ENCODE peak calls at places on chromosomes 2 and 18, in six cellular contexts. T, Y, J, A, V and Z are unnamed samples.

GRCh38 chr2:219530048-219530963 is 13.3 kb downstream of the CHPF start:
- DNase-seq in Y (peak; percentile 88), T (peak; percentile 84), V (peak; percentile 74), A (peak; percentile 88), J (peak; percentile 83), Z (peak; percentile 96)

GRCh38 chr2:235803028-235803427 is 309.2 kb downstream of the AGAP1 start:
- DNase-seq in A (no peak), V (no peak), Y (no peak), J (no peak), T (no peak), Z (no peak)

GRCh38 chr2:166468124-166469024 is 25.7 kb downstream of the SCN7A start:
- DNase-seq in J (no peak), Y (no peak), V (no peak), A (no peak), T (no peak), Z (no peak)

GRCh38 chr2:223084873-223085272 is 32.9 kb downstream of the KCNE4 start:
- DNase-seq in J (no peak), V (peak; percentile 32), Y (no peak), T (no peak), A (no peak), Z (no peak)

GRCh38 chr2:15262792-15263191 is 298.3 kb downstream of the NBAS start:
- DNase-seq in Y (no peak), J (no peak), A (no peak), T (no peak), V (no peak), Z (no peak)

GRCh38 chr2:36539631-36540030 is 58.3 kb downstream of the FEZ2 start:
- DNase-seq in V (no peak), T (no peak), J (no peak), Y (no peak), A (no peak), Z (no peak)

GRCh38 chr2:66578853-66579158 is 143.9 kb downstream of the MEIS1 start:
- DNase-seq in J (no peak), V (no peak), T (no peak), A (no peak), Y (no peak), Z (no peak)

GRCh38 chr2:154092571-154092970 is 220.8 kb downstream of the GALNT13 start:
- DNase-seq in V (no peak), T (no peak), J (no peak), A (no peak), Y (no peak), Z (no peak)

GRCh38 chr18:77559274-77559910 is 309.7 kb downstream of the GALR1 start:
- DNase-seq in A (no peak), T (no peak), Y (no peak), J (no peak), V (no peak), Z (no peak)

GRCh38 chr2:215423928-215424540 is 11.8 kb downstream of the FN1 start:
- DNase-seq in T (no peak), J (no peak), Y (no peak), V (no peak), A (no peak), Z (no peak)

GRCh38 chr18:23226386-23226785 is 91.1 kb downstream of the CABLES1 start:
- DNase-seq in T (no peak), V (no peak), A (no peak), J (no peak), Y (no peak), Z (no peak)

GRCh38 chr2:152098033-152098797 is 629 bp downstream of the CACNB4 start:
- DNase-seq in T (no peak), J (peak; percentile 38), V (no peak), A (peak; percentile 46), Y (peak; percentile 24), Z (no peak)

GRCh38 chr2:120410487-120410886 is 64.6 kb downstream of the INHBB start:
- DNase-seq in J (no peak), Y (no peak), V (no peak), A (no peak), T (no peak), Z (no peak)

GRCh38 chr2:241739651-241740050 is 5.2 kb downstream of the D2HGDH start:
- DNase-seq in V (no peak), A (no peak), T (no peak), Y (no peak), J (no peak), Z (no peak)

GRCh38 chr2:58856100-58856499 is 615.0 kb upstream of the FANCL start:
- DNase-seq in V (no peak), A (no peak), Y (no peak), T (no peak), J (no peak), Z (no peak)

GRCh38 chr2:231927566-231927890 is 1.3 kb upstream of the NPPC start:
- DNase-seq in Y (no peak), A (no peak), V (no peak), J (no peak), T (no peak), Z (no peak)

GRCh38 chr2:104866883-104867350 is 13.0 kb downstream of the POU3F3 start:
- DNase-seq in J (no peak), T (no peak), Y (no peak), V (no peak), A (no peak), Z (no peak)

GRCh38 chr2:120675460-120676130 is 60.1 kb upstream of the GLI2 start:
- DNase-seq in V (peak; percentile 42), T (peak; percentile 17), J (no peak), A (peak; percentile 79), Y (peak; percentile 45), Z (peak; percentile 55)

GRCh38 chr2:101399001-101399794 is 11.9 kb upstream of the CREG2 start:
- DNase-seq in T (no peak), Y (no peak), V (no peak), J (no peak), A (no peak), Z (no peak)

GRCh38 chr2:177467646-177468045 is 75.1 kb downstream of the AGPS start:
- DNase-seq in J (no peak), V (no peak), T (no peak), Y (no peak), A (no peak), Z (no peak)

DNA sequence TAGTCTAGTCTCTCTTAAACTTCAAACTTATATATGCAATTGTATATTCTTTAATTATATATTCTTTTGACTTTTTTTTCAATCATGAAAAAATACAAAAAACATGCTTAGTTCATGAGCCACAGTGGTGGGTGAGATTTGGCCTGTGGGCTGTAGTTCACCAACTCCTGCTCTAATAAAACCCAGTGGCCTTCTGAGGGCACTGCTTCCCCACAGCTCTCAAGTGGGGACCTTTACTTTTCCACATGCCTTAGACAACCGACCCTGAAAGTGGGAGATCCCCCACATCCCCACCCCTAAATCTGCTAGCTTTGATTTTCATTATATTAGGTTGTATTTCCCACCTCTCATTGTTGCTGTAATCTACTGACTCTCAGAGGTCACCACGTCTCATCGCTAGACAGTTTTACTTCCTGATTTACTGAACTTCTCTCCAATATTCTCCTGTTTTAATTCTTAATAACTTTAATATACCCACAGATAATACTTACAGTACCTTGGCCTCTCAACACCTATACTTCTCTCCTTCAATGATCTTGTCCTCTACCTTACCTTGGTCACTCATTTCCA is 57.3 kb downstream of the ROCK1 start:
- DNase-seq in V (no peak), A (no peak), Y (no peak), J (no peak), T (no peak), Z (no peak)
- H3K27ac ChIP-seq in V (no peak overlapping the region), A (no peak overlapping the region), Y (no peak overlapping the region), J (no peak overlapping the region), T (no peak overlapping the region), Z (no peak overlapping the region)

DNA sequence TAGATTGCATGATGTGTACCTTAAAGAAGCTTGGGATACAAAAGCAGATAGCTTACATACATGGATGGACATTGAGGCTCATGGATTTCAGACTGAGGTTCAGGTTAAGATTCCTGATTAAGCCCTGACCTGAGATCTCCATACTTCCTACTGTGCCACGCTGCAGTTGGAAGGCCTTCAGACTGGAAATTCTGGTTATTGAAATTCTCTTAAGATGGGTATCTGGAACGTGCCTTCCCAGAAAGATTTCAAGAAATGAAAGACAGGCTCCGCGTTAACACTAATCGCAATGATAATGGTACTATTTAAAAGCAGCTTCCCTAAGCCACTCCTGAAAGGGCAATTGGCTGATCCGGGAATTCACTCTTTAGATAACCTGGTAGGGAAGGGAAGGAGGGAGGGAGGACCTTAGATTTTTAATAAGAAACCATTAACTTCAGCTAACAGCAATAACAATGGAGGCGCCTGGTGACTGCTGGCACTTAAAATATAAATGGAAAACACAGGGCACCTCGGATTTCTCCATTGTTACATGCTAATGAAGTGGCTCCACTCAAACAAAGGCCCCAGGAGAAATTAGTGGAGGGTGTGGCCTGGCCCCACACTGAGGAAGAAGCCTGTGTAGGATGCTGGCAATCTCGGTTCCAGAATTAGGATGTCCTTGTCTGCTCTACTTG is 22.6 kb upstream of the MTA3 start:
- DNase-seq in V (no peak), T (no peak), Y (no peak), A (no peak), J (no peak), Z (no peak)
- H3K4me1 ChIP-seq in V (no peaks in the 10 kb centered on the region), T (no peaks in the 10 kb centered on the region), Y (no peaks in the 10 kb centered on the region), A (peaks cover 2% of the 10 kb centered on the region), J (no peaks in the 10 kb centered on the region), Z (no peaks in the 10 kb centered on the region)

DNA sequence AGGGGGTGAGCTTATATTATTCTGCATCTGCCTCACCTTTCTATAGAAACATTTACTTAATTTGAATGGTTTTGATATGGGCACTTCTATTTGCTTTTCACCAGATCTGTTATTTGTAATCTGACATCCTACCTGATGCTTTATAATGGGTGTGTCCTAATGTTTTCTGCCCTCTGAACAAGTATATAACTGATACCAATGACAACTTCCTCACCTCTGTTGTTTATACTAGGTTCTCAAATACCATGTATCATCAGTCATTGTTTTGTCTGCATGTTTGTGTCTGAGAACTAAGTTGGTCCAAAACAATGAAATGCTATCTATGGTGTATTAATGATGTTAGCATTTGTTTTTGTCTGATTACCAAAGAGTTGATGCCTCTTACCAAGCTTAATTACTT is 45.8 kb downstream of the ITGA6 start:
- DNase-seq in V (no peak), Y (no peak), A (no peak), J (no peak), T (no peak), Z (no peak)
- H3K27me3 ChIP-seq in V (no peaks in the 10 kb centered on the region), Y (no peaks in the 10 kb centered on the region), A (no peaks in the 10 kb centered on the region), J (no peaks in the 10 kb centered on the region), T (no peaks in the 10 kb centered on the region), Z (no peaks in the 10 kb centered on the region)

GRCh38 chr2:190637331-190637734 is 11.6 kb upstream of the NAB1 start:
- DNase-seq in A (no peak), V (no peak), T (no peak), J (no peak), Y (no peak), Z (no peak)
- H3K27ac ChIP-seq in A (no peak overlapping the region), V (peak overlapping the region; percentile 7), T (no peak overlapping the region), J (peak overlapping the region; percentile 10), Y (peak overlapping the region; percentile 61), Z (no peak overlapping the region)

DNA sequence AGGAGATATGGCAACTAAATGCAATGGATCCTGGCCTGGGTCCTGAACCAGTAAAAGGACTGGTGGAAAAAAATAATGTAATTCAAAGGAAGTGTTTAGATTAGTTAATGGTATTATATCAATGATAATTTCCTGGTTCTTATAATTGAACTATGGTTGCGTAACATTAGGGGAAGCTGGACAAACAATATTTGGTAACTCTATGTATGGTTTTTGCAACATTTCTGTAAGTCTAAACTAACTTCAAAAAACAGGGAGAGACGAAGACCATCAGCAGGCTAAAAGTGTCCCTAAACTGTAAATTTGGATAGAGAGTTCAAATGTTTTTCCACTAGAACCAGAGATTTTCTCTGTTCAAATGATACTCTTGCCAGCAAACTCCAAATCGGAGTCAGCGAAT is 36.9 kb downstream of the KLF7 start:
- DNase-seq in A (no peak), Y (no peak), T (no peak), J (no peak), V (no peak), Z (no peak)
- H3K4me1 ChIP-seq in A (peaks cover 11% of the 10 kb centered on the region), Y (no peaks in the 10 kb centered on the region), T (peaks cover 6% of the 10 kb centered on the region), J (peaks cover 41% of the 10 kb centered on the region), V (peaks cover 32% of the 10 kb centered on the region), Z (no peaks in the 10 kb centered on the region)